ENCODE peak calls at places on chromosomes 3 and 15, in six cellular contexts. B, Y, E, I, R and N are unnamed samples.

GRCh38 chr3:89032331-89033063 is 74.9 kb upstream of the EPHA3 start:
- DNase-seq in B (peak), Y (peak), E (peak), I (no peak), R (no peak), N (no peak)

GRCh38 chr3:61613666-61614065 is 52.3 kb downstream of the PTPRG start:
- DNase-seq in B (no peak), Y (no peak), E (no peak), I (no peak), R (no peak), N (no peak)

GRCh38 chr3:414063-414462 is 217.5 kb downstream of the CHL1 start:
- DNase-seq in B (peak), Y (peak), E (peak), I (no peak), R (no peak), N (peak)

GRCh38 chr3:130772124-130772523 is 25.5 kb upstream of the PIK3R4 start:
- DNase-seq in B (no peak), Y (no peak), E (no peak), I (no peak), R (no peak), N (no peak)

GRCh38 chr15:25192651-25193050 is 237.9 kb downstream of the SNRPN start:
- DNase-seq in B (no peak), Y (no peak), E (no peak), I (no peak), R (no peak), N (no peak)

GRCh38 chr15:58666957-58667356 is 82.5 kb downstream of the ADAM10 start:
- DNase-seq in B (peak), Y (no peak), E (peak), I (no peak), R (no peak), N (no peak)

GRCh38 chr3:18098960-18099587 is 326.1 kb downstream of the SATB1 start:
- DNase-seq in B (peak), Y (peak), E (peak), I (peak), R (no peak), N (no peak)

GRCh38 chr3:37291275-37291700 is 116.9 kb upstream of the LRRFIP2 start:
- DNase-seq in B (peak), Y (no peak), E (peak), I (peak), R (no peak), N (no peak)

GRCh38 chr3:113166719-113167492 is 44.5 kb upstream of the BOC start:
- DNase-seq in B (peak), Y (peak), E (peak), I (peak), R (peak), N (no peak)

GRCh38 chr3:183537295-183537730 is 18.2 kb downstream of the KLHL6 start:
- DNase-seq in B (peak), Y (no peak), E (no peak), I (peak), R (peak), N (no peak)

DNA sequence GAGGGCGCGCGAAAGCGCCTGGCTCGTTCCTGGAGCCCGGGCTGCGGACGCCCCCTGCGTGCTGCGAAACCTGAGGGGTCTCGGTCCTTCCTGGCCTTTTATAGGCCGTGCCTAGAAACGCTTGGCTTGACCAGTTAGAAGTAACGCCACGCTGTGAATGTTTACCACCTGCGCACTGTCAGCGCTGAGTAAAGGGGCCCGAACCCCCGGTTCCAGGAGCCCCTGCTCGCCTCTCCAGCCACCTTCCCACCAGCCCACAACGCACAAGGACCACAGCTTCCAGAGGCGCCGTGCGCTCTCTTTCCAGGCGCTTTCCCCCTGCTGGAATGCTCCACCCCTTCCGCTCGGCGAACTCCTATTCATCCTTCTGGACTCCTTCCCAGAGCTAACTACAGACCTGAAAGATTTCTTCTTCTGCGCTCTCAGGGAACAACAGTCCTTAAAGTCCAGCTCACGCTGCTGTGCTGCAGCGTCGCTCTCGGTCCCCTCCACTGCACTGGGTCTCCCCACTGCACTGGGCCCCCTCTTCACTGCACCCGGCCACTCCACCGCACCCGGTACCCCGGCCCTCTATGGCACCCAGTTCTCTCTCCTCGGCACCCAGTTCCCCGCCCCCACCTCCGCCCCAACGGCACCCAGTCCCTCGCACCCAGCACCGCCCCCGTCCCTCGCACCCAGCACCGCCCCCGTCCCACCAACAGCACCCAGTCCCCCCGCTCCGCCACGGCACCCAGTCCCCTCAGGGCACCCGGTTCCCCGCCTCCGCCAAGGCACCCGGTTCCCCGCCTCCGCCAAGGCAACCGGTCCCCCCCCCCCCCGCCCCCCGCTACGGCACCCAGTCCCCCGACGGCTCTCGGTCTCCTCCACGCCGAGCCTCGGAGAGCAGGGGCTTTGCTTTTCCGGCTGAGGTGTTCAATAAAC is 69.8 kb downstream of the SQOR start:
- DNase-seq in B (peak), Y (peak), E (peak), I (no peak), R (peak), N (peak)
- TF ChIP-seq CTCF in B (no peak), Y (no peak), E (no peak), I (no peak), R (no peak), N (no peak)

GRCh38 chr3:13013151-13013561 is 60.1 kb downstream of the IQSEC1 start:
- DNase-seq in B (no peak), Y (no peak), E (no peak), I (no peak), R (no peak), N (no peak)
- TF ChIP-seq CTCF in B (no peak), Y (no peak), E (no peak), I (no peak), R (no peak), N (no peak)

GRCh38 chr3:133466531-133467386 is 66.9 kb downstream of the BFSP2 start:
- DNase-seq in B (no peak), Y (no peak), E (no peak), I (no peak), R (peak), N (peak)

GRCh38 chr3:133467780-133468179 is 67.9 kb downstream of the BFSP2 start:
- DNase-seq in B (no peak), Y (no peak), E (no peak), I (no peak), R (no peak), N (no peak)

GRCh38 chr3:133461291-133461690 is 61.4 kb downstream of the BFSP2 start:
- DNase-seq in B (no peak), Y (no peak), E (no peak), I (no peak), R (no peak), N (no peak)

GRCh38 chr3:133463441-133463860 is 63.6 kb downstream of the BFSP2 start:
- DNase-seq in B (no peak), Y (no peak), E (no peak), I (no peak), R (no peak), N (no peak)

DNA sequence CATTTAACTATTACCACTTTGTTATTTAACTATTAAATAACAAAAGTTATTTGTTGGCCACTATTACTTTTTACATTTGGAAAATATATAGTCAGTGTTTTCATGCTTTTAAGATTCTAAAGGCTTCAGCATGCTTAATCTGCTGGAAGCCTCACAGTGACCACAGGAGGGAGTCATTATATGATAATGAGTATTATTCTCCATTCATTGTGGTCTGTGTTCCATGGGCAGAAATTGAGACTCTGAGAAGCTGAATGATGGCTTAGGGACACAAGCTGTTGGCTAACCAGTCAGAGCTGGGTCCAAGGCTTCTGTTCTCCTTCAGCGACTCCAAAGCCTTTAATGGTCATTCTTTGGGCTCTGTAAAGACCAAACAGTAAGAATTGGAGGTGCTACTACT is 64.7 kb downstream of the BFSP2 start:
- DNase-seq in B (peak), Y (peak), E (peak), I (no peak), R (no peak), N (no peak)
- TF ChIP-seq CTCF in B (peak), Y (no peak), E (peak), I (peak), R (no peak), N (peak)

DNA sequence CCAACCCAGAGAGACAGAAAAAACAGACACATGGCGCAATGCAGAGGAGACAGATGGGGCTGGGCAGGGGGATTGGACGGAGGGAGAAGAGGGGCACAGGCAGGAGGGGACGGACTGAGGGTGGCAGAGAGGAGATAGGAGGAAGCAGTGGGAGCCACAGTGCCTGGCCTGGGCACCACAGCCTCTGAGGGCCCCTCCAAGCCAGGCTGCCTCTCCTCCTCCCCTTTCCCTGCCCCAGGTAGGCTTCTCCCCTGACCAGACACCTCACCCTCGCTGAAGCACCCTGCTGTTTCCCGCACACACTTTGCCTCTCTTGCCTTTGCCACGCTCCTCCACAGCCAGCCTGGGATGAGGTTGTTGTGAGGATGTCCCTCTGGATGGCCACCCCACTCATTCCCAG is 84.0 kb upstream of the PRR20G start:
- DNase-seq in B (no peak), Y (no peak), E (no peak), I (no peak), R (no peak), N (no peak)
- TF ChIP-seq CTCF in B (no peak), Y (no peak), E (no peak), I (no peak), R (no peak), N (no peak)

GRCh38 chr3:50676031-50676705 is 1.4 kb downstream of the DOCK3 start:
- DNase-seq in B (no peak), Y (no peak), E (no peak), I (no peak), R (no peak), N (no peak)

GRCh38 chr3:50672656-50673055 is 2.1 kb upstream of the DOCK3 start:
- DNase-seq in B (no peak), Y (no peak), E (no peak), I (no peak), R (no peak), N (no peak)

GRCh38 chr3:50675179-50676030 is 678 bp downstream of the DOCK3 start:
- DNase-seq in B (no peak), Y (no peak), E (no peak), I (no peak), R (peak), N (peak)

GRCh38 chr3:50673937-50674336 is 790 bp upstream of the DOCK3 start:
- DNase-seq in B (no peak), Y (no peak), E (no peak), I (no peak), R (no peak), N (no peak)

DNA sequence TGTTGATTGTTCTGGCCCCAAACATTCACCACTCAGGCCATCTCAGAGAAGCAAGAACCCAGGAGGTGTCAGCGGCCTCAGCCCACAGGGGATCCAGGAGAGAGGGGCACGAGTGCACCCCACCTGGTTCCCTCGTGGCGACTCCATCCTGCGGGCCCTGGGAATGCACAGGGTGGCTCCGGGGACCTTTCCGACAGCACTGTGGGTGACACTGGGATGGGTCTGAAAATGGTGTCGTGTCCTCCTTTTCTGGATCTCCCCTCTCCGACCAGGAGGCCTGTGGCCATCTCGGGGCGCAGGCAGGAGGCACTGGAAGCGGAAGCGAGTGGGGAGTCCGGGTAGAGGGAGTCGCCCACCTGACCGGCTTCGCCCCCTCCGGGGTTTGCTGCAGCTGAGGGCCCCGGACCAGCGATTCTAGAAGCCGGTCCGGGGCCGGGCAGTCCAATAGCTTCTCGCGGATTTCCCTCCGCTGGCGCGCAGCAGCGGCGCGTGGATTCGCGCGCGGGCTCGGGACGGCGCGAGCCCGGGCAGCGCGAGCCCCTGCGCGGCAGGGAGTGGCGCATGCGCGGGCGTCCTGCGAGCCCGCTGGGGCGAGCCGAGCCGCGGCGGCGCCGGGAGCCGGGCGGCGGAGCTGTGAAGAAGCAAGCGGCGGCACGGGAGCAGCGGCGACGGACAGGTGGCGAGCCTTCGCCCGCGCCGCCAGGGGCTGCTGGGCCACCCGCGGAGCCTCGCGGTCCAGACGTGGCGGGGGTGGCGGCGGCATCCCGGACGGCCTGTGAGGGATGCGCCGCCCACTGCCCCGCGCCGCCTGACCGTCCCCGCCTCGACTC is at the start of gene DOCK3:
- DNase-seq in B (peak), Y (peak), E (peak), I (no peak), R (peak), N (peak)
- TF ChIP-seq CTCF in B (no peak), Y (no peak), E (no peak), I (no peak), R (no peak), N (no peak)

GRCh38 chr3:98991393-98991792 is 89.9 kb upstream of the DCBLD2 start:
- DNase-seq in B (peak), Y (no peak), E (no peak), I (no peak), R (no peak), N (no peak)
- TF ChIP-seq CTCF in B (peak), Y (peak), E (no peak), I (peak), R (no peak), N (no peak)

GRCh38 chr3:142151240-142151639 is 1.9 kb upstream of the TFDP2 start:
- DNase-seq in B (no peak), Y (no peak), E (no peak), I (no peak), R (no peak), N (no peak)

GRCh38 chr3:142151828-142152227 is 2.5 kb upstream of the TFDP2 start:
- DNase-seq in B (no peak), Y (no peak), E (no peak), I (no peak), R (no peak), N (no peak)

GRCh38 chr3:142152349-142152748 is 3.0 kb upstream of the TFDP2 start:
- DNase-seq in B (no peak), Y (no peak), E (no peak), I (no peak), R (no peak), N (no peak)

GRCh38 chr3:142150271-142150670 is 927 bp upstream of the TFDP2 start:
- DNase-seq in B (no peak), Y (no peak), E (no peak), I (no peak), R (no peak), N (no peak)

GRCh38 chr3:142148871-142149860 is at the start of gene TFDP2:
- DNase-seq in B (peak), Y (peak), E (peak), I (peak), R (peak), N (peak)
- TF ChIP-seq CTCF in B (no peak), Y (no peak), E (no peak), I (no peak), R (no peak), N (no peak)

DNA sequence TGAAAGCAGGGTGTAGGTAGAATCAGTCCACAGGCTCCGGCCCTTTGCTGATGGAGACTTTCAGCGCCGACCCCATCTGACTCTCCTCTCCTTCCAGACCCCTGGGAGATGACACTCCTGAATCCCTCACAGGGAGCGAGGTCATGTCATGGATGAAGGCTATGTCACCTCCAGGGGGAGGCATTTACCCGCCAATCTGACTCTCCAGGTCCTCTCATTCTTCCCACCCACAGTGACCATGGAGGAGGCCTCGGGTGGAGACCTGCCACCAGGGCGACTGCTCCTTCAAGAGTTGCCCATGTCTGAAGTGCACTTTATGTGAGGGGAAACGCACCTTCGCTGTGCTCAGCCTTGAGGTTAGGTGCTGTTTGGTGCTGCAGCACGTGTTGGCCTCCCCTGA is 112.7 kb downstream of the KLF13 start:
- DNase-seq in B (no peak), Y (no peak), E (no peak), I (no peak), R (no peak), N (peak)
- TF ChIP-seq CTCF in B (peak), Y (no peak), E (peak), I (no peak), R (peak), N (peak)